ENCODE peak calls at places on chromosomes 12 and 14, in five cellular contexts. One of them, this sample, is unnamed.
A peak's percentile ranks its signal among the peaks of the same experiment; 100 is the strongest.

GRCh38 chr14:71405676-71406075 is 498.4 kb downstream of the PCNX1 start:
- DNase-seq in Daoy: no peak
- DNase-seq in GM23248: no peak
- DNase-seq in H4: no peak
- DNase-seq in CD8-positive, alpha-beta T cell: no peak
- DNase-seq in this sample: no peak

GRCh38 chr12:54172102-54172630 is 16.6 kb downstream of the SMUG1 start:
- DNase-seq in CD8-positive, alpha-beta T cell: no peak
- DNase-seq in H4: no peak
- DNase-seq in GM23248: no peak
- DNase-seq in Daoy: no peak
- DNase-seq in this sample: no peak

GRCh38 chr12:106049105-106049504 is 89.6 kb downstream of the NUAK1 start:
- DNase-seq in Daoy: no peak
- DNase-seq in CD8-positive, alpha-beta T cell: no peak
- DNase-seq in H4: no peak
- DNase-seq in GM23248: no peak
- DNase-seq in this sample: no peak

GRCh38 chr12:60257063-60257462 is 661.2 kb downstream of the SLC16A7 start:
- DNase-seq in CD8-positive, alpha-beta T cell: no peak
- DNase-seq in H4: peak; percentile 70
- DNase-seq in GM23248: peak; percentile 75
- DNase-seq in Daoy: no peak
- DNase-seq in this sample: peak; percentile 11

GRCh38 chr12:22631863-22632463 is 7.0 kb downstream of the ETNK1 start:
- DNase-seq in GM23248: peak; percentile 59
- DNase-seq in H4: no peak
- DNase-seq in Daoy: no peak
- DNase-seq in CD8-positive, alpha-beta T cell: no peak
- DNase-seq in this sample: peak; percentile 22

GRCh38 chr12:58819345-58819744 is 101.0 kb downstream of the LRIG3 start:
- DNase-seq in CD8-positive, alpha-beta T cell: no peak
- DNase-seq in H4: no peak
- DNase-seq in GM23248: no peak
- DNase-seq in Daoy: no peak
- DNase-seq in this sample: no peak

GRCh38 chr12:7157391-7157790 is 27.2 kb downstream of the CLSTN3 start:
- DNase-seq in Daoy: no peak
- DNase-seq in H4: no peak
- DNase-seq in GM23248: no peak
- DNase-seq in CD8-positive, alpha-beta T cell: no peak
- DNase-seq in this sample: no peak

GRCh38 chr12:103105971-103106597 is 148.6 kb downstream of the ASCL1 start:
- DNase-seq in CD8-positive, alpha-beta T cell: no peak
- DNase-seq in Daoy: no peak
- DNase-seq in GM23248: no peak
- DNase-seq in H4: no peak
- DNase-seq in this sample: no peak

GRCh38 chr14:99862111-99862510 is 68.9 kb downstream of the EML1 start:
- DNase-seq in Daoy: peak; percentile 75
- DNase-seq in H4: no peak
- DNase-seq in CD8-positive, alpha-beta T cell: no peak
- DNase-seq in GM23248: no peak
- DNase-seq in this sample: no peak

GRCh38 chr12:25615119-25615518 is 62.0 kb upstream of the LMNTD1 start:
- DNase-seq in H4: peak; percentile 94
- DNase-seq in CD8-positive, alpha-beta T cell: no peak
- DNase-seq in Daoy: peak; percentile 73
- DNase-seq in GM23248: peak; percentile 93
- DNase-seq in this sample: peak; percentile 81

GRCh38 chr14:20469890-20470858 is 968 bp downstream of the PNP start:
- DNase-seq in CD8-positive, alpha-beta T cell: peak; percentile 54
- DNase-seq in H4: peak; percentile 43
- DNase-seq in Daoy: peak; percentile 92
- DNase-seq in GM23248: peak; percentile 91
- DNase-seq in this sample: peak; percentile 70

GRCh38 chr12:26643532-26644315 is 189.3 kb downstream of the ITPR2 start:
- DNase-seq in Daoy: no peak
- DNase-seq in CD8-positive, alpha-beta T cell: no peak
- DNase-seq in GM23248: no peak
- DNase-seq in H4: no peak
- DNase-seq in this sample: no peak

GRCh38 chr12:11695321-11695720 is 45.8 kb downstream of the ETV6 start:
- DNase-seq in H4: no peak
- DNase-seq in GM23248: peak; percentile 88
- DNase-seq in CD8-positive, alpha-beta T cell: no peak
- DNase-seq in Daoy: no peak
- DNase-seq in this sample: peak; percentile 82

GRCh38 chr12:106195638-106196037 is 52.2 kb downstream of the CKAP4 start:
- DNase-seq in Daoy: no peak
- DNase-seq in H4: no peak
- DNase-seq in GM23248: peak; percentile 91
- DNase-seq in CD8-positive, alpha-beta T cell: no peak
- DNase-seq in this sample: peak; percentile 85

GRCh38 chr14:68685419-68686211 is 107.3 kb downstream of the ZFP36L1 start:
- DNase-seq in GM23248: peak; percentile 76
- DNase-seq in CD8-positive, alpha-beta T cell: peak; percentile 94
- DNase-seq in Daoy: peak; percentile 87
- DNase-seq in H4: peak; percentile 74
- DNase-seq in this sample: peak; percentile 47

GRCh38 chr12:48039151-48039550 is 34.9 kb upstream of the COL2A1 start:
- DNase-seq in H4: no peak
- DNase-seq in CD8-positive, alpha-beta T cell: no peak
- DNase-seq in Daoy: no peak
- DNase-seq in GM23248: no peak
- DNase-seq in this sample: no peak

GRCh38 chr12:49010092-49010668 is 8.4 kb downstream of the PRKAG1 start:
- DNase-seq in CD8-positive, alpha-beta T cell: peak; percentile 2
- DNase-seq in Daoy: no peak
- DNase-seq in GM23248: no peak
- DNase-seq in H4: no peak
- DNase-seq in this sample: no peak

GRCh38 chr14:56273151-56273550 is 154.9 kb downstream of the PELI2 start:
- DNase-seq in Daoy: peak; percentile 19
- DNase-seq in H4: no peak
- DNase-seq in GM23248: peak; percentile 93
- DNase-seq in CD8-positive, alpha-beta T cell: no peak
- DNase-seq in this sample: peak; percentile 79

GRCh38 chr14:95024380-95024779 is 132.9 kb downstream of the DICER1 start:
- DNase-seq in GM23248: no peak
- DNase-seq in Daoy: no peak
- DNase-seq in CD8-positive, alpha-beta T cell: no peak
- DNase-seq in H4: no peak
- DNase-seq in this sample: no peak

GRCh38 chr12:13941258-13942249 is 39.8 kb downstream of the GRIN2B start:
- DNase-seq in H4: peak; percentile 85
- DNase-seq in CD8-positive, alpha-beta T cell: no peak
- DNase-seq in GM23248: peak; percentile 80
- DNase-seq in Daoy: peak; percentile 85
- DNase-seq in this sample: peak; percentile 63

GRCh38 chr14:63543826-63544320 is 696 bp upstream of the PPP2R5E start:
- DNase-seq in GM23248: peak; percentile 43
- DNase-seq in Daoy: no peak
- DNase-seq in CD8-positive, alpha-beta T cell: no peak
- DNase-seq in H4: no peak
- DNase-seq in this sample: no peak

GRCh38 chr12:16454481-16454880 is 107.0 kb downstream of the MGST1 start:
- DNase-seq in Daoy: no peak
- DNase-seq in GM23248: peak; percentile 7
- DNase-seq in CD8-positive, alpha-beta T cell: no peak
- DNase-seq in H4: no peak
- DNase-seq in this sample: no peak

GRCh38 chr12:73935817-73936216 is 601.8 kb upstream of the ATXN7L3B start:
- DNase-seq in GM23248: no peak
- DNase-seq in CD8-positive, alpha-beta T cell: no peak
- DNase-seq in Daoy: no peak
- DNase-seq in H4: peak; percentile 31
- DNase-seq in this sample: no peak

GRCh38 chr14:105200074-105200473 is 19.0 kb upstream of the NUDT14 start:
- DNase-seq in Daoy: no peak
- DNase-seq in GM23248: no peak
- DNase-seq in CD8-positive, alpha-beta T cell: no peak
- DNase-seq in H4: no peak
- DNase-seq in this sample: no peak

GRCh38 chr12:1797011-1797901 is 23.1 kb upstream of the LRTM2 start:
- DNase-seq in H4: no peak
- DNase-seq in Daoy: no peak
- DNase-seq in GM23248: peak; percentile 63
- DNase-seq in CD8-positive, alpha-beta T cell: peak; percentile 54
- DNase-seq in this sample: peak; percentile 68

GRCh38 chr14:36659822-36660735 is 1.6 kb upstream of the PAX9 start:
- DNase-seq in H4: no peak
- DNase-seq in CD8-positive, alpha-beta T cell: no peak
- DNase-seq in GM23248: no peak
- DNase-seq in Daoy: peak; percentile 74
- DNase-seq in this sample: no peak

GRCh38 chr14:22753586-22753985 is 12.9 kb upstream of the OXA1L start:
- DNase-seq in GM23248: no peak
- DNase-seq in H4: no peak
- DNase-seq in CD8-positive, alpha-beta T cell: no peak
- DNase-seq in Daoy: peak; percentile 63
- DNase-seq in this sample: no peak

GRCh38 chr14:60616326-60617044 is 32.8 kb downstream of the SIX1 start:
- DNase-seq in H4: no peak
- DNase-seq in GM23248: no peak
- DNase-seq in Daoy: no peak
- DNase-seq in CD8-positive, alpha-beta T cell: no peak
- DNase-seq in this sample: no peak

GRCh38 chr12:46661161-46661845 is 164.5 kb downstream of the SLC38A4 start:
- DNase-seq in CD8-positive, alpha-beta T cell: no peak
- DNase-seq in GM23248: peak; percentile 87
- DNase-seq in H4: peak; percentile 94
- DNase-seq in Daoy: peak; percentile 81
- DNase-seq in this sample: peak; percentile 68

GRCh38 chr12:114685869-114686268 is 1.9 kb upstream of the TBX3 start:
- DNase-seq in Daoy: no peak
- DNase-seq in GM23248: no peak
- DNase-seq in H4: no peak
- DNase-seq in CD8-positive, alpha-beta T cell: no peak
- DNase-seq in this sample: no peak

GRCh38 chr12:112939761-112940357 is 1.6 kb downstream of the OAS3 start:
- DNase-seq in Daoy: no peak
- DNase-seq in CD8-positive, alpha-beta T cell: no peak
- DNase-seq in H4: no peak
- DNase-seq in GM23248: no peak
- DNase-seq in this sample: no peak

GRCh38 chr14:98889836-98890185 is 382.2 kb downstream of the BCL11B start:
- DNase-seq in GM23248: no peak
- DNase-seq in H4: no peak
- DNase-seq in CD8-positive, alpha-beta T cell: no peak
- DNase-seq in Daoy: no peak
- DNase-seq in this sample: no peak

GRCh38 chr12:108305520-108305919 is 33.6 kb downstream of the CMKLR1 start:
- DNase-seq in Daoy: peak; percentile 96
- DNase-seq in H4: peak; percentile 92
- DNase-seq in CD8-positive, alpha-beta T cell: no peak
- DNase-seq in GM23248: peak; percentile 99
- DNase-seq in this sample: peak; percentile 93

GRCh38 chr12:91222746-91223145 is 40.1 kb upstream of the DCN start:
- DNase-seq in CD8-positive, alpha-beta T cell: no peak
- DNase-seq in Daoy: no peak
- DNase-seq in H4: peak; percentile 10
- DNase-seq in GM23248: peak; percentile 84
- DNase-seq in this sample: peak; percentile 26

GRCh38 chr12:123780956-123781355 is 18.9 kb downstream of the DNAH10 start:
- DNase-seq in GM23248: no peak
- DNase-seq in H4: no peak
- DNase-seq in Daoy: no peak
- DNase-seq in CD8-positive, alpha-beta T cell: no peak
- DNase-seq in this sample: no peak

GRCh38 chr12:120096671-120097202 is 19.8 kb downstream of the RAB35 start:
- DNase-seq in H4: no peak
- DNase-seq in CD8-positive, alpha-beta T cell: no peak
- DNase-seq in GM23248: no peak
- DNase-seq in Daoy: no peak
- DNase-seq in this sample: no peak

GRCh38 chr12:122851820-122852219 is 16.6 kb downstream of the HIP1R start:
- DNase-seq in H4: no peak
- DNase-seq in CD8-positive, alpha-beta T cell: peak; percentile 0
- DNase-seq in GM23248: peak; percentile 97
- DNase-seq in Daoy: peak; percentile 90
- DNase-seq in this sample: peak; percentile 79

GRCh38 chr12:32505067-32505466 is 105.7 kb downstream of the FGD4 start:
- DNase-seq in CD8-positive, alpha-beta T cell: no peak
- DNase-seq in H4: no peak
- DNase-seq in GM23248: no peak
- DNase-seq in Daoy: no peak
- DNase-seq in this sample: no peak

GRCh38 chr12:106980944-106981343 is 6.0 kb downstream of the MTERF2 start:
- DNase-seq in CD8-positive, alpha-beta T cell: no peak
- DNase-seq in H4: no peak
- DNase-seq in Daoy: no peak
- DNase-seq in GM23248: no peak
- DNase-seq in this sample: no peak

GRCh38 chr14:76877871-76878270 is 51.7 kb downstream of the LRRC74A start:
- DNase-seq in CD8-positive, alpha-beta T cell: no peak
- DNase-seq in Daoy: no peak
- DNase-seq in H4: no peak
- DNase-seq in GM23248: no peak
- DNase-seq in this sample: no peak